ENCODE peak calls at places on chromosomes 7 and 10, in four cellular contexts. B is nephron progenitor cell, E is H9, F is tibial artery. D is an unnamed sample.

GRCh38 chr7:116423499-116423898 is 76.0 kb upstream of the CAV2 start:
- DNase-seq in B (no peak), E (no peak), F (no peak), D (no peak)

GRCh38 chr10:122279725-122280141 is 8.6 kb downstream of the BTBD16 start:
- DNase-seq in B (peak), E (peak), F (no peak), D (peak)

GRCh38 chr7:95933618-95934017 is 161.3 kb downstream of the DYNC1I1 start:
- DNase-seq in E (no peak), F (no peak), B (no peak), D (no peak)

GRCh38 chr7:391411-391951 is 101.5 kb downstream of the FOXL3 start:
- DNase-seq in E (peak), B (no peak), F (peak), D (no peak)

GRCh38 chr7:143437568-143437967 is 5.7 kb upstream of the TAS2R60 start:
- DNase-seq in B (no peak), E (no peak), F (no peak), D (no peak)

GRCh38 chr10:132836832-132837540 is 51.0 kb upstream of the NKX6-2 start:
- DNase-seq in F (no peak), B (peak), E (peak), D (peak)

GRCh38 chr7:55308186-55308929 is 56.8 kb upstream of the LANCL2 start:
- DNase-seq in E (no peak), B (no peak), F (no peak), D (peak)

GRCh38 chr10:88989824-88990527 is 622 bp upstream of the FAS start:
- DNase-seq in F (peak), E (no peak), B (no peak), D (peak)

GRCh38 chr7:103937680-103938079 is 51.8 kb downstream of the RELN start:
- DNase-seq in B (no peak), F (no peak), E (no peak), D (no peak)

GRCh38 chr7:134850048-134850447 is 70.6 kb downstream of the CALD1 start:
- DNase-seq in E (no peak), F (no peak), B (no peak), D (no peak)

GRCh38 chr7:142108728-142109505 is 2.6 kb upstream of the MGAM2 start:
- DNase-seq in F (no peak), B (no peak), E (no peak), D (no peak)

GRCh38 chr10:9853405-9854010 is 1164.2 kb upstream of the CELF2 start:
- DNase-seq in E (no peak), B (no peak), F (no peak), D (no peak)

GRCh38 chr7:1124816-1125602 is 35.0 kb downstream of the ZFAND2A start:
- DNase-seq in B (no peak), E (no peak), F (no peak), D (no peak)

GRCh38 chr7:142938611-142939010 is 673 bp upstream of the LLCFC1 start:
- DNase-seq in B (no peak), F (no peak), E (no peak), D (no peak)

GRCh38 chr7:105429746-105430612 is 41.3 kb upstream of the SRPK2 start:
- DNase-seq in E (peak), B (no peak), F (peak), D (peak)

GRCh38 chr7:132464740-132465139 is 111.5 kb downstream of the PLXNA4 start:
- DNase-seq in F (no peak), B (no peak), E (no peak), D (no peak)

GRCh38 chr10:132277311-132277741 is 30.4 kb downstream of the STK32C start:
- DNase-seq in B (no peak), F (no peak), E (no peak), D (no peak)

GRCh38 chr10:29811751-29812427 is 177.1 kb upstream of the SVIL start:
- DNase-seq in E (no peak), F (peak), B (no peak), D (no peak)

GRCh38 chr7:133344275-133344674 is 91.4 kb downstream of the EXOC4 start:
- DNase-seq in F (no peak), E (no peak), B (no peak), D (no peak)

GRCh38 chr7:14424675-14425074 is 435.2 kb upstream of the ETV1 start:
- DNase-seq in B (no peak), E (no peak), F (no peak), D (no peak)

GRCh38 chr10:101574354-101574753 is 13.7 kb downstream of the POLL start:
- DNase-seq in E (no peak), B (no peak), F (no peak), D (no peak)

GRCh38 chr10:123606955-123607354 is 59.2 kb upstream of the GPR26 start:
- DNase-seq in B (no peak), F (no peak), E (no peak), D (no peak)

GRCh38 chr7:136883046-136883445 is 14.6 kb downstream of the CHRM2 start:
- DNase-seq in B (no peak), E (no peak), F (no peak), D (peak)

GRCh38 chr10:51894752-51895151 is 195.4 kb upstream of the CSTF2T start:
- DNase-seq in F (no peak), B (no peak), E (no peak), D (no peak)

GRCh38 chr7:66905689-66906088 is 15.3 kb upstream of the TMEM248 start:
- DNase-seq in F (no peak), B (no peak), E (peak), D (no peak)

GRCh38 chr7:105678811-105679495 is 97.7 kb upstream of the EFCAB10 start:
- DNase-seq in B (no peak), E (no peak), F (peak), D (no peak)

GRCh38 chr7:130893441-130893894 is 159.5 kb upstream of the KLF14 start:
- DNase-seq in B (no peak), F (peak), E (no peak), D (peak)

GRCh38 chr7:91347288-91347687 is 83.1 kb downstream of the FZD1 start:
- DNase-seq in E (no peak), F (peak), B (no peak), D (peak)

GRCh38 chr10:15571570-15571969 is 148.2 kb downstream of the ITGA8 start:
- DNase-seq in E (no peak), B (no peak), F (no peak), D (peak)

GRCh38 chr10:96641396-96641795 is 54.6 kb upstream of the TM9SF3 start:
- DNase-seq in B (no peak), E (no peak), F (no peak), D (peak)
- TF ChIP-seq CTCF in B (no peak), E (no peak), F (no peak), D (no peak)

DNA sequence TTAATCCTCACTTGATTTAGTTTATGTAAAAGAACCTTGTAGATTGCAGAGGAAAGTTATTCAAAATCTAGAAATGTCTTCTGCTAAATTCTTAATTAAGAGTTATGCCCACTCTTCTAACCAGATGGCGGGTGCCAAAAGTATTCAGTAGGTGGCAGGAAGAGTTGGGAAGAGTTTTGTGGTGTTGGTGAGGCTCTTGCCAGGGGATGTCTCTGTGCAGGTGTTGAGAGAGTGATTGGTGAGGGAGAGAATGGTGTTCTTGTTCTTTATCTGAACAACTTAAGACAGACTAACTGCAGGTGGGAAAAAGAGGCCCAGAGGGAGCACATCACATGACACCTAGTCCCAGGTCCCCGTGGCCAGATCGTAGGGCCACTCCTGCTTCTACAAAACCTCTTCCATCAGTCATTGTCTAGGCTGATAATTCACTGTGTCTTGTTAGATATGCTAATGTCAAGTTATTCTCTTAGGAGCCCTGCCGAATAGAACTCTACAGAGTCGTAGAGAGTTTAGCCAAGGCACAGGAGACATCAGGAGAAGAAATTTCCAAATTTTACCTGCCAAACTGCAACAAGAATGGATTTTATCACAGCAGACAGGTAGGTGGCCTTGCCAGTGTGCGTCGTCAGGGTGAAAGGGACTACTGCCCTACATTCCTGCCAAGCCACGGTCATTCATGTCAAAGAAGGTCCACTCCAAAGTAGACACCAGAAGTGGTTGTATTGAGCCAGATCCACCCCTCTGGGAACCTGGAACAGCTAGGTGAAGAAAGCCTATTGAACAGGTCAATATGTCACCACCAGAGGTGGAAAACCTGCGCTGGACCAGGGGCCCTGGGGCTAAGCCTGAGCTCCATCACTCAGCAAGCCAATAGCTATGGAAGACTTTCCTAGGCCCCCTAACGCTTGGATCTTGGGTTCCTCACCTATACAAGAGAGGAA is 3.4 kb downstream of the IGFBP1 start:
- DNase-seq in E (no peak), B (no peak), F (no peak), D (no peak)
- TF ChIP-seq CTCF in E (no peak), B (no peak), F (no peak), D (no peak)

DNA sequence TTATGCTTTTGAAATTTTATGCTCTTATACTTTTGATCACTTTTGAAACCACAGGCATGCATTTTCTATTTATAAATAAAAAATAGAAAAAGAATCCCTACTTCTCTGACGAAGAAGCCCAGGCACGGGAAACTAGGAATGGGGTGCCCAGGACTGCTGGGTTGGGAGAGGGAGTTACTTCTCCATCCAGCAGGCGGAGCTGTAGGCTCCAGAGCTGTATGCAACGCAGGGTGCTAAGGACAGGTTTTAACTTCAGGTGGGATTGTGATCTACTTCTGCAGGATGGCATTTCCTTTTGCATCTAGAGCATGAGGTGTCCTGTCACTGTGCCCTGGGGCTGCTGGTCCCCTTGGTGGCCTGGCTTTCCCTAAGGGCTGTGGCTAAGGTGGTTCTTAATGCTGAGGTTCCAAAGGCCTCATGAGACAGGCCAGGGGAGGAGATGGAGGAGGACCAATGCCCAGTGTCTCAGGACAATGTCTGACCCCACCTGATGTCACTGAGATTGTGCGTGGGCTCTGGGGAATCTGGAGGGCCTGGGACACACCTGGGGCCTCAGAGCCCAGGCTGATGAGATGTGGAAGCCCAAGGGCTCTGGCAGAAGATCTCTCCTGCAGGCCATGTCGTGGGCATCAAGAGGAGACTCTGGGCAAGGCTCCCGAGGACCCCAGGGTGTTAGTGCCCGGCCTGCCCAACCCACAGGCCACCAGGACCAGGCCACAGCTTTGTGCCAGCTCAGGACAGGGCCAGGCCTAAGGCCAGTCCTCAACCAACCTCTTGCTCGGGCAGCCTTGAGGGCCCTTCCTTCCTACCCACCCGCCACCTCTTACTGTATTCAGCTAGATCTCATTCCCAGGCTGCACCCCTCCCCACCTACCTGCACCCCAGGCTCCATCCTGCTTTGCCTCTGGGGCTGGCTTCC is 507 bp downstream of the CCDC201 start:
- DNase-seq in F (no peak), B (peak), E (peak), D (peak)
- TF ChIP-seq CTCF in F (no peak), B (peak), E (peak), D (peak)

GRCh38 chr7:40186586-40186985 is 51.8 kb downstream of the SUGCT start:
- DNase-seq in B (no peak), F (no peak), E (peak), D (no peak)
- TF ChIP-seq CTCF in B (no peak), F (no peak), E (peak), D (no peak)

DNA sequence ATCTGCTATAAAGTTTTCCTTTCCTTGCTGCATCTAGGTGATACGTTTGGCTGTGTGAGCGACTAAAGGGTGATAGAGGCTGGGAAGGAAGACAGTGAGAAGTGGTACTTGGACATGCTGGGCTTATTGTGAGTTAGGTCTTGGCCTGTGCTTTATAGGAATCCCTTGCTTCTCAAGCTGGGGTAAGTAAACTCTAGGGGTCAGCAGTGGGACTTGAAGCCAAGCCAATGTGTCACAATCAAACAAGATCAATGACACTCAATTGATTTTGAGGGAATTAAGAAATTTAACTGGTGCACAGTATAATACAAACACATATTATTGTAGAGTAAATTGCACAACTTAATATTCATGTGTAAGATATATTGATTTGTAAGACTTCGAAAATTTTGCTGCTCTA is 155.8 kb upstream of the AOAH start:
- DNase-seq in F (no peak), E (no peak), B (no peak), D (no peak)
- TF ChIP-seq CTCF in F (no peak), E (peak), B (no peak), D (no peak)

DNA sequence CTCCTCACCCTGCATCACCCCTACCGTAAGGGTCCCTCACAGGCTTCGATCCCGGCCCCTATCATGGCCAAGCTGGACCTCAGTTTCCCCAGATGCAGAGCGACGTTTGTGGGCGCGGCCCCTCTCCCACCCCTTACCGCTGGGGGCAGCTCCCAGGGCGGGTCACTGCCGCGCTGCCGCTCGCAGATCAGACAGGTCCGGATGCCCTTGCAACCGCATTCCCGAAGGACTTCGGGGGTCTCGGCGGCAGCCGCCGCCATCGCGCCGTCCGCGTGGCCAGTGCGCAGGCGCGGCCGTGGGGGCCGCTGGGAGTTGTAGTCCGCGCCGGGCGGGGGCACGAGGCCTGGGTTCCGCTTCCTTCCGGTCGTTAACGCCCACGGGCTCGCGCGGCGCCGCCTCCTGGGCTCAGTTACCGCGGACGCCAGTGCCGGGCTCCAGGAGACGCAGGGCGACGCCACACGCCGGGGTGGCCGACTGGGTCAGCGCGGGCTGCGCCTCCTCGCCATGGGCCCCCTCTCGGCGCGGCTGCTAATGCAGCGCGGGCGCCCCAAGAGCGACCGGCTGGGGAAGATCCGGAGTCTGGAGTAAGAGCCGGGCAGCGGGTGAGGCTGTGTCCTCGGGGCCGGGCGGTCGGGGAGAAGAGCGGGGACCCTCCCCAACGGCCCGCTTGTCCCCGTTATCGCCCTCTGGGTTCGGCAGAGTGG is at the start of the genes ALKBH4 and LRWD1:
- DNase-seq in E (peak), F (peak), B (peak), D (peak)
- TF ChIP-seq CTCF in E (peak), F (no peak), B (peak), D (peak)

DNA sequence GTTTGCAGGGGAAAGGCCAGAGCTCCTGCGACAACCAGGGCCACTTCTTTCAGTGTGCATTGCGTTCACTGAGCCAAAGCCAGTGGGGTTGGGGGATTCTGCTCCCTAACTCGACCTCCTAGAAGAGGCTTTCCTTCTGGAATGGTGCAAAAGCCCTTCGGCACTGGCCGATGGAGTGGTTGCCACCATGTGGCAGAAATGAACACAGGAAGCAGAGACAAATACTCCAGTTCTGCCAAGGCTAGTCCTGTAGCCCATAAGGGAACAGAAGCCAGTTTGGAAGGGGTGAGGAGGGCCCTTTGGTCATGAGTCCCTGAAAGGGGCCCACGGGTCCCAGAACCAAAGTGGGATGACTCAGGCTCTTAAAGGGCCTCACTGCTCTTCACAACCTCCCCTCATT is 29.7 kb upstream of the ACSL5 start:
- DNase-seq in E (no peak), B (no peak), F (no peak), D (no peak)
- TF ChIP-seq CTCF in E (no peak), B (no peak), F (no peak), D (no peak)

DNA sequence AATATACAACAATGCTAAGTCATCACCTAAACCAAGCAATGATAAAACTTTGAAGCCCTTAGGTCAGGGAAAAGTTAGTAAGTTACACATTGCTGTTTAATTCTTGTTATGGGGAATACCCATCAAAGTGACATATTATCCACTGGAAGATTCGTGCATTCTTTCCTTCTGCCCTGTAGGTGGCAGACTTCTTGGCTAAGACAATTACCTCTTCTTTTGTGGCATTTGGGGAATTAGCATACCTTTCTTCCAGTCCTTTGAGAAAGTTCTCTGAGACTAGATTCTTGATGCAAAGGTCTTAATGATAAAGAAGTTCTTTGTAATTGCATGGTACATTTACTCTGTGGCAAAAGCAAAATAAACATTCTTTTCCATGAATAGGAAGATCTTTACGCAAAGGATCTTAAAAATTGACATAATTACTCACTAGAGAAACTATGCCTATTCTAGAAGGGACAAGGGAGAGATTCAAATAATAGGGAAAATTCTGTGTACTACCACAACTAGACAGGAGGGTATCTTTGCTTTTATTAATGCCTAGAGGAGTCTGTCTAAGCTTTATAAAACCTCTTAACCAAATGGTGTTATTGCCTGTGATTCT is 395.9 kb downstream of the GRM8 start:
- DNase-seq in F (no peak), B (no peak), E (no peak), D (no peak)
- TF ChIP-seq CTCF in F (no peak), B (peak), E (peak), D (peak)